ENCODE peak calls at places on chromosomes 3 and 15, in seven cellular contexts. Y, I, K, D, S, O and J are unnamed samples.

GRCh38 chr3:141303481-141304223 is 64.7 kb upstream of the ZBTB38 start:
- DNase-seq in Y (peak; percentile 86), I (peak; percentile 44), K (no peak), D (peak; percentile 52), S (peak; percentile 35), O (peak; percentile 68), J (peak; percentile 41)

GRCh38 chr3:196992461-196993065 is 23.9 kb upstream of the PIGZ start:
- DNase-seq in Y (no peak), I (no peak), K (no peak), D (no peak), S (no peak), O (no peak), J (no peak)

GRCh38 chr15:50113187-50113505 is 5.9 kb downstream of the ATP8B4 start:
- DNase-seq in Y (no peak), I (no peak), K (no peak), D (no peak), S (no peak), O (no peak), J (no peak)

GRCh38 chr15:63075072-63075995 is 32.8 kb downstream of the TPM1 start:
- DNase-seq in Y (peak; percentile 46), I (no peak), K (no peak), D (no peak), S (no peak), O (no peak), J (no peak)

GRCh38 chr3:160981217-160981938 is 123.8 kb downstream of the B3GALNT1 start:
- DNase-seq in Y (no peak), I (no peak), K (no peak), D (no peak), S (no peak), O (no peak), J (no peak)

GRCh38 chr15:79831635-79832034 is 65.2 kb downstream of the MTHFS start:
- DNase-seq in Y (no peak), I (no peak), K (no peak), D (no peak), S (no peak), O (no peak), J (no peak)

GRCh38 chr15:32677238-32677750 is 35.8 kb downstream of the SCG5 start:
- DNase-seq in Y (no peak), I (no peak), K (no peak), D (no peak), S (no peak), O (no peak), J (no peak)

GRCh38 chr3:128307781-128308469 is 154.6 kb downstream of the EEFSEC start:
- DNase-seq in Y (no peak), I (no peak), K (no peak), D (no peak), S (no peak), O (no peak), J (no peak)

GRCh38 chr15:90643301-90643632 is 73.9 kb upstream of the BLM start:
- DNase-seq in Y (no peak), I (no peak), K (no peak), D (no peak), S (no peak), O (no peak), J (no peak)

GRCh38 chr3:58617338-58617761 is 40.2 kb upstream of the FAM107A start:
- DNase-seq in Y (peak; percentile 18), I (no peak), K (no peak), D (no peak), S (no peak), O (no peak), J (no peak)

GRCh38 chr15:66721501-66721937 is 19.5 kb downstream of the SMAD6 start:
- DNase-seq in Y (peak; percentile 30), I (no peak), K (no peak), D (no peak), S (no peak), O (no peak), J (no peak)

GRCh38 chr15:85415779-85416178 is 35.4 kb downstream of the AKAP13 start:
- DNase-seq in Y (peak; percentile 34), I (no peak), K (no peak), D (no peak), S (no peak), O (no peak), J (no peak)

GRCh38 chr3:77467702-77468407 is 428.0 kb downstream of the ROBO2 start:
- DNase-seq in Y (no peak), I (no peak), K (no peak), D (no peak), S (no peak), O (no peak), J (no peak)

GRCh38 chr15:20340331-20340811 is 201.2 kb downstream of the GOLGA6L6 start:
- DNase-seq in Y (peak; percentile 18), I (no peak), K (peak; percentile 63), D (no peak), S (no peak), O (peak; percentile 46), J (no peak)

GRCh38 chr15:68843425-68844311 is 23.0 kb upstream of the ANP32A start:
- DNase-seq in Y (no peak), I (no peak), K (peak; percentile 15), D (no peak), S (no peak), O (peak; percentile 82), J (no peak)

GRCh38 chr3:179898024-179898423 is 138.7 kb downstream of the PEX5L start:
- DNase-seq in Y (peak; percentile 55), I (no peak), K (no peak), D (no peak), S (no peak), O (peak; percentile 69), J (no peak)

GRCh38 chr3:37825744-37826143 is 35.9 kb upstream of the CTDSPL start:
- DNase-seq in Y (no peak), I (no peak), K (no peak), D (no peak), S (no peak), O (no peak), J (no peak)

GRCh38 chr3:45246236-45246635 is 20.1 kb upstream of the TMEM158 start:
- DNase-seq in Y (no peak), I (no peak), K (no peak), D (no peak), S (no peak), O (no peak), J (no peak)

GRCh38 chr3:25820372-25820771 is 30.5 kb downstream of the OXSM start:
- DNase-seq in Y (peak; percentile 99), I (peak; percentile 80), K (no peak), D (peak; percentile 83), S (peak; percentile 98), O (peak; percentile 4), J (peak; percentile 91)

GRCh38 chr15:60580650-60581415 is 101.9 kb upstream of the ICE2 start:
- DNase-seq in Y (no peak), I (no peak), K (no peak), D (no peak), S (no peak), O (no peak), J (no peak)

GRCh38 chr3:129039271-129040038 is 21.1 kb upstream of the GP9 start:
- DNase-seq in Y (no peak), I (no peak), K (no peak), D (no peak), S (no peak), O (peak; percentile 51), J (no peak)

GRCh38 chr3:46733026-46733800 is 15.5 kb upstream of the PRSS50 start:
- DNase-seq in Y (no peak), I (no peak), K (no peak), D (no peak), S (no peak), O (no peak), J (no peak)

GRCh38 chr3:38379201-38379770 is 32.7 kb downstream of the XYLB start:
- DNase-seq in Y (no peak), I (no peak), K (no peak), D (no peak), S (no peak), O (no peak), J (no peak)

GRCh38 chr15:62241135-62241770 is 76.2 kb upstream of the C2CD4B start:
- DNase-seq in Y (no peak), I (no peak), K (no peak), D (no peak), S (no peak), O (peak; percentile 76), J (no peak)

GRCh38 chr3:133426721-133427120 is 26.9 kb downstream of the BFSP2 start:
- DNase-seq in Y (peak; percentile 86), I (no peak), K (no peak), D (peak; percentile 52), S (peak; percentile 79), O (no peak), J (peak; percentile 64)

DNA sequence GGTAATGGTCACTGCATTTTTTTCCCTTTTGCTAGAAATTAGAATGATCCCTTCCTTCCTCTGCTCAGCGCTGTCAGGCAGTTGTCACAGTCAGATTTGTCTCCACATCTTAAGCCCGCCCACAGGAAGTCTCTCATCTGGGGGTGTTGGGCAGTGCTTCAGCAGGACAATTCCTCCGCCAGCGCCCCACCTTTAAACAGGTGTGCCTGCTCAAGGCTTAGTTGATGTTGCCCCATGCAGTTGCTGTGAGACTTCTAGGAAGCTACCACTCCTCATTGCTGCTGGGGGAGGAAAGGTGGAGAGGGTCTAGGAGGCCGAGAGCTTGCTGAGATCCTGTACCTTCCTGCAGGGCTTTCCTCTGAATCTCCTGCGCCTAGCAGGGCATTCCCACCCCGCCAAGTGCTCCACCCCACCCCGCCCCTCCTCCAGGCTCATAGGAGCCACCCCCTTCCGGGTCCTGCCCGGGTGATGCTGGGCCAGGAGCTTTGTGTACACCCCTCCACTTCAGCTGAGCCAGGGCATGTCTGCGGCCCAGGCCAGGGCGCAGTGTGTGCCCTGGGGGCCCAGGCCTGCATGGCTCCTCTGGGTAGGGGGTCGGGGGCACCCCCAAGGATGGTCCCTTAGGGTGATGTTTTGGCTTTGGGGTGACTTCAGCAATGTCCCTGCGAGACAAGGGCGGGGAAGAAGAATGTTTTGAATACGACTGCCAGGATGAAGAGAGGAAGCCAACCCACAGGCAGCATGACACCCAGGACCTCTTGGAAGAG is 68.7 kb downstream of the TRAK1 start:
- DNase-seq in Y (no peak), I (no peak), K (peak; percentile 65), D (no peak), S (no peak), O (peak; percentile 93), J (no peak)
- H3K4me3 ChIP-seq in Y (no peak overlapping the region), I (no peak overlapping the region), K (no peak overlapping the region), D (no peak overlapping the region), S (no peak overlapping the region), O (peak overlapping the region; percentile 42), J (no peak overlapping the region)

DNA sequence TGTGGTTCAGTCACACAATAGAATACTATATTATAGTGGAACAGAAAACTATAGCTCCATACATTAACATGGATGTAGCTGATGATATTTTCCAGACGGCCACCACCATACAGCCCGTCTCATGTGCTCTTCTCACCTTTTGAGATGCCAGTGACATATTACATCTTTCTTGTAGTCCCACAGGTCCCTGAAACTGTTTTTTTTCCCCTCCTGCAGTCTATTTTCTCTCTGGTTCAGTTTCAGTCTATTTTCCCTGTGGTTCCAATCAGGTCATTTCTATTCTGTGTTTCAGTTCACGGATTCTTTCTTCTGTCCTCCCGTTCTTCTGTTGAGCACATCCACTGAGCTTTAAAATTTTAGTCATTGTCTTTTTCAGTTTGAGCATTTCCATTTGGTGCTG is 72.2 kb downstream of the PPCDC start:
- DNase-seq in Y (no peak), I (no peak), K (no peak), D (no peak), S (no peak), O (no peak), J (no peak)
- H3K4me3 ChIP-seq in Y (no peak overlapping the region), I (no peak overlapping the region), K (no peak overlapping the region), D (no peak overlapping the region), S (no peak overlapping the region), O (no peak overlapping the region), J (no peak overlapping the region)

GRCh38 chr3:116254535-116254934 is 190.8 kb downstream of the LSAMP start:
- DNase-seq in Y (no peak), I (no peak), K (no peak), D (no peak), S (no peak), O (no peak), J (no peak)
- H3K4me3 ChIP-seq in Y (no peak overlapping the region), I (no peak overlapping the region), K (no peak overlapping the region), D (no peak overlapping the region), S (no peak overlapping the region), O (no peak overlapping the region), J (no peak overlapping the region)

GRCh38 chr15:45645026-45645980 is 10.5 kb downstream of the SQOR start:
- DNase-seq in Y (peak; percentile 86), I (peak; percentile 48), K (no peak), D (no peak), S (peak; percentile 55), O (no peak), J (peak; percentile 65)
- H3K4me3 ChIP-seq in Y (no peak overlapping the region), I (no peak overlapping the region), K (no peak overlapping the region), D (no peak overlapping the region), S (no peak overlapping the region), O (no peak overlapping the region), J (no peak overlapping the region)